ENCODE peak calls at places on chromosomes 7 and 10, in six cellular contexts. E, I, W, V, B and J are unnamed samples.

GRCh38 chr10:31419394-31420063 is 100.5 kb downstream of the ZEB1 start:
- DNase-seq in I (no peak), W (no peak), E (no peak), B (no peak), V (no peak), J (peak)

GRCh38 chr10:10418397-10418796 is 599.3 kb upstream of the CELF2 start:
- DNase-seq in B (no peak), W (no peak), I (no peak), E (peak), V (no peak), J (no peak)

GRCh38 chr7:14858410-14858809 is 44.1 kb downstream of the DGKB start:
- DNase-seq in W (no peak), B (no peak), I (no peak), V (no peak), E (no peak), J (no peak)

GRCh38 chr7:106841896-106842390 is 23.1 kb upstream of the PIK3CG start:
- DNase-seq in I (no peak), W (no peak), B (no peak), E (no peak), V (no peak), J (no peak)

GRCh38 chr10:62616885-62617635 is 187.5 kb upstream of the ADO start:
- DNase-seq in V (no peak), W (no peak), I (no peak), B (no peak), E (no peak), J (no peak)

GRCh38 chr7:24405002-24405401 is 121.0 kb downstream of the NPY start:
- DNase-seq in I (no peak), W (no peak), B (no peak), V (no peak), E (no peak), J (no peak)

GRCh38 chr10:106612381-106612780 is 552.1 kb downstream of the SORCS1 start:
- DNase-seq in E (no peak), I (no peak), V (no peak), W (no peak), B (no peak), J (no peak)

GRCh38 chr10:3758491-3758970 is 26.5 kb downstream of the KLF6 start:
- DNase-seq in E (no peak), B (no peak), I (no peak), V (no peak), W (no peak), J (no peak)

GRCh38 chr10:75436896-75437295 is 5.5 kb downstream of the LRMDA start:
- DNase-seq in V (no peak), B (no peak), W (no peak), E (no peak), I (no peak), J (no peak)

GRCh38 chr10:61906502-61906901 is 5.0 kb downstream of the ARID5B start:
- DNase-seq in E (no peak), V (no peak), B (no peak), W (no peak), I (no peak), J (no peak)

GRCh38 chr10:125538947-125539649 is 143.9 kb downstream of the TEX36 start:
- DNase-seq in E (no peak), I (no peak), W (no peak), B (no peak), V (no peak), J (peak)

GRCh38 chr10:101588879-101589278 is 758 bp downstream of the DPCD start:
- DNase-seq in E (peak), I (no peak), W (no peak), V (no peak), B (no peak), J (no peak)

GRCh38 chr10:121747163-121747775 is 149.0 kb upstream of the FGFR2 start:
- DNase-seq in E (no peak), I (no peak), V (no peak), W (no peak), B (no peak), J (no peak)
- TF ChIP-seq CTCF in E (no peak), I (no peak), V (no peak), W (no peak), B (no peak), J (no peak)

DNA sequence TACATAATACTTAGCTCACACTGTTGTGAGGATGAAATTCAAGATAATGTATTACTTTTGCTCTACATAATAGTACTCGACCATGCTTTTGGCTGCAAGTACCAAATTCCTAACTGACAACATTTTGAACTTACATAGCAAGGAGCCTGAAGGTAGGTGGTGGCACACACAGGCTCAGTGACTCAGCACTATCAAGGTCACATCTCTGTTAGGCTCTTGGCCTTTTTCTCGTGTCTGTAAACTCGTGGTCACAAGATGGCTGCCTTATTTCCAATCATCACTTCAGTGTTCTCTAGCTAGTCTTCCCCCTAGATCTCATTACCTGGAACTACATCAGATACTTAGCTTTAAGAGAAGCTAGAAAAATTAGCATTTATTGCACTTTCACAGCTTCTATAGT is 61.4 kb upstream of the ABCB5 start:
- DNase-seq in W (no peak), B (no peak), I (no peak), V (no peak), E (no peak), J (no peak)
- TF ChIP-seq CTCF in W (no peak), B (no peak), I (no peak), V (no peak), E (no peak), J (no peak)

GRCh38 chr7:37352251-37352650 is 96.4 kb downstream of the ELMO1 start:
- DNase-seq in E (no peak), W (no peak), B (no peak), I (no peak), V (no peak), J (no peak)

GRCh38 chr7:37353949-37354660 is 94.6 kb downstream of the ELMO1 start:
- DNase-seq in B (no peak), I (no peak), V (no peak), W (no peak), E (no peak), J (peak)

GRCh38 chr7:37349979-37350590 is 98.6 kb downstream of the ELMO1 start:
- DNase-seq in V (no peak), E (no peak), B (no peak), I (no peak), W (no peak), J (no peak)

GRCh38 chr7:37354661-37355131 is 94.0 kb downstream of the ELMO1 start:
- DNase-seq in B (no peak), V (peak), E (no peak), W (no peak), I (no peak), J (peak)

DNA sequence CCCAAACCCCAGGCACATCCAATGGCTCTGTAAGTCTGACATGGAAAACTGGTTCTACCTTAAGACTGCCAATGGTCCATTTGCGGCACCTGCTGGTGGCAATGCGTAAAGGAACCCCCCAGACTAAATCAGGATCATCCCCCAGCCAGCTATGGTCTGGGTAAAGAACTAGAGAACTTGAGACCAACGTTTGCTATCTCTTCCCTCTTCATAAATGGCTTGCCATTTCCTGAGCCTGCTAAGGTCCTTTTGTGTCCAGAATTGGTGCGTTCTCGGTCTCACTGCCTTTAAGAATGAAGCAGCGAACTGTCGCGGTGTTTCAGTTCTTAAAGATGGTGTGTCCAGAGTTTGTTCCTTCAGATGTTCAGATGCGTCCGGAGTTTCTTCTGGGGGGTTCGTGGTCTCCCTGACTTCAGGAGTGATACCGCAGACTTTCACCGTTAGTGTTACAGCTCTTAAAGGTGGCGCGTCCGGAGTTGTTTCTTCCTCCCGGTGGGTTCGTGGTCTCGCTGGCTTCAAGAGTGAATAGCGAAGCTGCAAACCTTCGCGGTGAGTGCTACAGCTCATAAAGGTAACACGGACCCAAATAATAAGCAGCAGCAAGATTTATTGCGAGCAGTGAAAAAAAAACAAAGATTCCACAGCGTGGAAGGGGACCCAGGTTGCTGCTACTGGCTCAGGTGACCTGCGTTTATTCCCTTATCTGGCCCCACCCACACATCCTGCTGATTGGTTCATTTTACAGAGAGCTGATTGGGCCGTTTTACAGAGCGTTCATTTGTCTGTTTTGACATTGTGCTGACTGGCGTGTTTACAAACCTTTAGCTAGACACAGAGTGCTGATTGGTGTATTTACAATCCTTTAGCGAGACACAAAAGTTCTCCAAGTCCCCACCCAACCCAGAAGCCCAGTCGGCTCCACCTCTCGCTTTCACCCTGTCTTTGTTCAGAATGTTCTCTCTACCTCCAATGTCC is 95.4 kb downstream of the ELMO1 start:
- DNase-seq in W (no peak), V (no peak), E (peak), I (no peak), B (no peak), J (peak)
- TF ChIP-seq CTCF in W (peak), V (no peak), E (peak), I (peak), B (no peak), J (peak)

DNA sequence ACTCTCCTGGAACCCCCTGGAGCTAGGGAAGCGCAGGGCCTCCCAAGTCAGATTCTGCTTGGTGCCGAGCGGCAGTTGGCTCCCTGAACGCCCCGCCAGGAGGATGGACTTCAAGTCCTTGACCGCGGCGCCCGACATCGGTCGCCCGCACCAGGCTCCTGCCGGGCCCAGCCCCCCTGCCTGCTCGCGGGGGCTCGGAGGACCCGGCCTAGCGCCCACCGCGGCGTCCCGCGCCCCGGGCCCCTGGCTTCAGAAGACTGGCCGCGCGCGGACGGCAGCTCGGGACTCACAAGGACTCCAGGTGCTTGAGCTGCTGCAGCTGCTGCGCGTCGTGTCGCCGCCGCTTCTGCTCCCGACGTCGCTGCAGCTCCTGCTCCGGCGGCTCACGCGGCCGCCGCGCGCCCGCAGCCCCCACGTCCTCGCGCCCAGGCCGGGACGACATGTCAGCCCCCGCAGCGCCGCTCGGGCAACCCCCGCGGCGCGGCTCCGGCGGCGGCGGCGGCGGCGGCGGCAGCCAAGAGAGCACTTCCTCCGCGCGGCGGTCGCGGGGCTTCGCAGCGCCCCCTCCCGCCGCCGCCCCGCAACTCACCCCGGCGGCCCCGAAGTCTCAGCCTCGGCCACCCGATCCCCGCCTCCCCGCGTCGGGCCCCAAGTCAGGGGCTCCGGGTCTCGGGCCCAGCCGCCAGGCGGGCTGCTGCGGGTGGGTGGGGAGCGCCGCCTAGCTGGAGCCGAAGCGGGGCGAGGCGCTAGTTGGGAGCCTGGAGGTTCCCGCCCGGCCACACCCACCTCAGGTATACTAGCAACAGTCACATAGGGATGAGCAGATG is at the start of gene RP9:
- DNase-seq in W (peak), E (peak), B (no peak), V (peak), I (peak), J (peak)
- TF ChIP-seq CTCF in W (peak), E (peak), B (peak), V (peak), I (peak), J (peak)

GRCh38 chr7:44286182-44286617 is 39.2 kb downstream of the CAMK2B start:
- DNase-seq in E (no peak), I (peak), B (no peak), W (no peak), V (peak), J (no peak)
- TF ChIP-seq CTCF in E (no peak), I (no peak), B (no peak), W (no peak), V (no peak), J (no peak)

GRCh38 chr7:34748244-34749039 is 90.4 kb downstream of the NPSR1 start:
- DNase-seq in I (no peak), V (peak), W (no peak), B (peak), E (no peak), J (peak)
- TF ChIP-seq CTCF in I (no peak), V (no peak), W (no peak), B (no peak), E (no peak), J (no peak)

GRCh38 chr10:15729890-15730289 is 10.2 kb upstream of the ITGA8 start:
- DNase-seq in E (no peak), I (no peak), B (no peak), V (no peak), W (no peak), J (no peak)

GRCh38 chr10:15726042-15726441 is 6.3 kb upstream of the ITGA8 start:
- DNase-seq in B (no peak), W (no peak), E (no peak), I (no peak), V (no peak), J (no peak)

GRCh38 chr10:15724683-15725082 is 5.0 kb upstream of the ITGA8 start:
- DNase-seq in I (no peak), B (no peak), V (no peak), E (no peak), W (no peak), J (no peak)

GRCh38 chr10:15730341-15730740 is 10.6 kb upstream of the ITGA8 start:
- DNase-seq in W (no peak), I (no peak), E (no peak), V (no peak), B (no peak), J (no peak)

GRCh38 chr10:15725603-15726002 is 5.9 kb upstream of the ITGA8 start:
- DNase-seq in E (peak), V (peak), B (no peak), I (no peak), W (peak), J (peak)
- TF ChIP-seq CTCF in E (peak), V (peak), B (peak), I (peak), W (peak), J (peak)